ENCODE peak calls at places on chromosomes 7 and 10, in nine cellular contexts. T, D, F, P, V, Y, K, W and Z are unnamed samples. For H3K4me1, the result is how much of the 10 kb centered on the place peaks cover.

GRCh38 chr10:30502266-30503058 is 68.5 kb downstream of the MAP3K8 start:
- DNase-seq in T (peak), D (no peak), F (peak), P (no peak), V (no peak), Y (no peak), K (no peak), W (peak), Z (no peak)

GRCh38 chr7:24700446-24701044 is 56.7 kb downstream of the GSDME start:
- DNase-seq in T (peak), D (no peak), F (no peak), P (no peak), V (no peak), Y (no peak), K (no peak), W (no peak), Z (no peak)

GRCh38 chr7:90507692-90508091 is 38.3 kb downstream of the PTTG1IP2 start:
- DNase-seq in T (no peak), D (no peak), F (no peak), P (no peak), V (no peak), Y (no peak), K (no peak), W (no peak), Z (no peak)

GRCh38 chr7:50266893-50267386 is 37.6 kb upstream of the IKZF1 start:
- DNase-seq in T (no peak), D (peak), F (peak), P (no peak), V (peak), Y (no peak), K (no peak), W (peak), Z (no peak)

GRCh38 chr10:44936314-44936975 is 23.2 kb upstream of the RASSF4 start:
- DNase-seq in T (no peak), D (no peak), F (no peak), P (no peak), V (no peak), Y (no peak), K (no peak), W (no peak), Z (no peak)

GRCh38 chr10:67978749-67979148 is 94.3 kb downstream of the SIRT1 start:
- DNase-seq in T (no peak), D (no peak), F (no peak), P (no peak), V (no peak), Y (no peak), K (no peak), W (no peak), Z (no peak)

GRCh38 chr7:137882261-137882668 is 35.5 kb upstream of the DGKI start:
- DNase-seq in T (peak), D (peak), F (no peak), P (no peak), V (no peak), Y (no peak), K (no peak), W (peak), Z (peak)

GRCh38 chr7:127935847-127936376 is 95.3 kb downstream of the LRRC4 start:
- DNase-seq in T (no peak), D (no peak), F (no peak), P (no peak), V (no peak), Y (no peak), K (peak), W (no peak), Z (no peak)

GRCh38 chr10:15262036-15262713 is 93.7 kb upstream of the NMT2 start:
- DNase-seq in T (peak), D (no peak), F (no peak), P (no peak), V (peak), Y (no peak), K (no peak), W (peak), Z (no peak)

GRCh38 chr10:48493083-48493871 is 111.6 kb downstream of the ARHGAP22 start:
- DNase-seq in T (no peak), D (no peak), F (no peak), P (no peak), V (peak), Y (no peak), K (no peak), W (no peak), Z (no peak)

GRCh38 chr7:158024881-158025280 is 562.7 kb downstream of the PTPRN2 start:
- DNase-seq in T (no peak), D (no peak), F (no peak), P (peak), V (no peak), Y (no peak), K (no peak), W (no peak), Z (no peak)

GRCh38 chr10:131831561-131831960 is 69.2 kb upstream of the PPP2R2D start:
- DNase-seq in T (no peak), D (no peak), F (no peak), P (no peak), V (no peak), Y (no peak), K (peak), W (no peak), Z (no peak)

GRCh38 chr10:119377905-119378736 is 164.4 kb downstream of the RGS10 start:
- DNase-seq in T (no peak), D (no peak), F (no peak), P (no peak), V (no peak), Y (no peak), K (peak), W (no peak), Z (no peak)

GRCh38 chr7:14936530-14936929 is 34.0 kb upstream of the DGKB start:
- DNase-seq in T (peak), D (no peak), F (no peak), P (peak), V (peak), Y (peak), K (peak), W (no peak), Z (no peak)

GRCh38 chr10:113151178-113151577 is 201.1 kb downstream of the TCF7L2 start:
- DNase-seq in T (no peak), D (no peak), F (no peak), P (no peak), V (no peak), Y (no peak), K (no peak), W (no peak), Z (no peak)

GRCh38 chr7:149261321-149261828 is 621 bp upstream of the ZNF783 start:
- DNase-seq in T (peak), D (no peak), F (no peak), P (no peak), V (no peak), Y (no peak), K (no peak), W (no peak), Z (peak)

GRCh38 chr10:121165276-121165675 is 314.1 kb downstream of the WDR11 start:
- DNase-seq in T (no peak), D (no peak), F (no peak), P (no peak), V (no peak), Y (no peak), K (no peak), W (no peak), Z (no peak)

GRCh38 chr7:27351137-27351536 is 108.5 kb downstream of the EVX1 start:
- DNase-seq in T (no peak), D (no peak), F (no peak), P (no peak), V (no peak), Y (no peak), K (no peak), W (no peak), Z (no peak)

GRCh38 chr7:145543245-145543644 is 573.4 kb upstream of the CNTNAP2 start:
- DNase-seq in T (no peak), D (no peak), F (no peak), P (no peak), V (no peak), Y (no peak), K (no peak), W (no peak), Z (no peak)

GRCh38 chr7:40147371-40148246 is 12.8 kb downstream of the SUGCT start:
- DNase-seq in T (no peak), D (no peak), F (no peak), P (peak), V (no peak), Y (no peak), K (no peak), W (no peak), Z (no peak)

GRCh38 chr10:70090951-70091350 is 38.3 kb downstream of the MACROH2A2 start:
- DNase-seq in T (no peak), D (no peak), F (no peak), P (no peak), V (no peak), Y (no peak), K (no peak), W (no peak), Z (no peak)

GRCh38 chr7:105662998-105663397 is 81.7 kb upstream of the EFCAB10 start:
- DNase-seq in T (no peak), D (no peak), F (no peak), P (peak), V (no peak), Y (no peak), K (no peak), W (no peak), Z (no peak)

GRCh38 chr7:19617921-19618320 is 90.9 kb downstream of the POLR1F start:
- DNase-seq in T (no peak), D (no peak), F (no peak), P (no peak), V (no peak), Y (no peak), K (no peak), W (no peak), Z (no peak)

GRCh38 chr7:23009303-23009702 is 4.6 kb downstream of the HYCC1 start:
- DNase-seq in T (no peak), D (no peak), F (no peak), P (no peak), V (no peak), Y (no peak), K (no peak), W (no peak), Z (no peak)

GRCh38 chr10:97367126-97367649 is 32.7 kb upstream of the FRAT2 start:
- DNase-seq in T (no peak), D (no peak), F (no peak), P (no peak), V (no peak), Y (no peak), K (no peak), W (no peak), Z (no peak)

GRCh38 chr10:31083765-31084184 is 52.1 kb upstream of the ZNF438 start:
- DNase-seq in T (peak), D (peak), F (peak), P (peak), V (peak), Y (no peak), K (peak), W (peak), Z (peak)

GRCh38 chr10:112842832-112843360 is 107.2 kb upstream of the TCF7L2 start:
- DNase-seq in T (peak), D (peak), F (no peak), P (no peak), V (peak), Y (no peak), K (peak), W (peak), Z (no peak)

GRCh38 chr10:4174197-4174596 is 389.2 kb upstream of the KLF6 start:
- DNase-seq in T (no peak), D (no peak), F (peak), P (peak), V (no peak), Y (no peak), K (no peak), W (peak), Z (no peak)

GRCh38 chr7:7962851-7963250 is 5.7 kb upstream of the GLCCI1 start:
- DNase-seq in T (peak), D (no peak), F (no peak), P (no peak), V (no peak), Y (no peak), K (no peak), W (no peak), Z (no peak)

GRCh38 chr10:58859541-58859940 is 316.9 kb upstream of the PHYHIPL start:
- DNase-seq in T (peak), D (no peak), F (no peak), P (no peak), V (no peak), Y (no peak), K (no peak), W (no peak), Z (no peak)

GRCh38 chr7:17523813-17524741 is 225.6 kb downstream of the AHR start:
- DNase-seq in T (peak), D (no peak), F (peak), P (no peak), V (peak), Y (peak), K (no peak), W (no peak), Z (no peak)

GRCh38 chr10:17387861-17388503 is 66.4 kb downstream of the ST8SIA6 start:
- DNase-seq in T (no peak), D (no peak), F (no peak), P (peak), V (peak), Y (peak), K (no peak), W (no peak), Z (no peak)

DNA sequence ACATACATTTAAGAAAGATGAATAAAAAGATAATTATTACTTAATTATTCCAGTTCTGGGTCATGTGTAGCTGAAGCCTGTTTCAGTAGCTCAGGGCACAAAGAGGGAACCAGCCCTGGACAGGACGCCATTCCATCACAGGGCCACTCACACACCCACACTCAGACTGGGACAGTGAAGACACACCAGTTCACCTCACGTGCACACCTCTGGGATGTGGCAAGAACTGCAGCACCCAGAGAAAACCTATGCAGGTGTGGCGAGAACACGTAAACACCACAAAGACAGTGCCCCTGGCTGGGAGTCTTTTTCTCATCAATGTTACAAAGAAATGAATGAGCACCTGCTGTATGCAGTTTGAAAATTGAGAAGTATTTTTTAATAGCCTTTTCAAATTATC is 1.6 kb upstream of the IDI1 start:
- DNase-seq in T (no peak), D (no peak), F (peak), P (peak), V (peak), Y (no peak), K (no peak), W (peak), Z (peak)
- H3K4me1 ChIP-seq in T (under half), D (under half), F (half or more), P (under half), V (under half), Y (under half), K (under half), W (under half), Z (half or more)

DNA sequence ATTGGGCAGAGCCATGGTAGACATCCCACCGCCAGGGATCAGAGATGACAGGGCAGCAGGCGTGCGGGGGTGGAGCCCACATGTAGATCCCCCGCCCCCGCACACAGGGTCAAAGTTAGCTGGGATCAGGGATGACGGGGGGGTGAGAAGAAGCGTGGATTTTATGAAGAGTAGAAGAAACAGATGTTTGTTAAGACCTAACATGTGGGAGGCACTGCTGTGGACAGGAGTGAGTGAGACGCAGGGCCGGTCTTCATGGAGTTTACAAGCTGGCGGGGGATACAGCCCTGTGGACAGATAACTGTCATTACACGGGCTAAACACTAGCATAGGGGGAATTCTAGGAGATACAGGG is 154.0 kb upstream of the KLF14 start:
- DNase-seq in T (no peak), D (no peak), F (no peak), P (no peak), V (no peak), Y (no peak), K (no peak), W (no peak), Z (no peak)
- H3K4me1 ChIP-seq in T (under half), D (under half), F (under half), P (under half), V (under half), Y (under half), K (under half), W (under half), Z (under half)

GRCh38 chr7:141701489-141702046 is 398 bp downstream of the DENND11 start:
- DNase-seq in T (no peak), D (peak), F (peak), P (peak), V (peak), Y (peak), K (peak), W (peak), Z (peak)

GRCh38 chr7:141700848-141701371 is 1.1 kb downstream of the DENND11 start:
- DNase-seq in T (no peak), D (no peak), F (no peak), P (peak), V (peak), Y (no peak), K (no peak), W (no peak), Z (peak)

GRCh38 chr7:141699860-141700259 is 2.1 kb downstream of the DENND11 start:
- DNase-seq in T (no peak), D (no peak), F (no peak), P (no peak), V (no peak), Y (no peak), K (no peak), W (no peak), Z (no peak)

GRCh38 chr7:141702047-141702567 is at the start of gene DENND11:
- DNase-seq in T (peak), D (no peak), F (peak), P (peak), V (peak), Y (peak), K (peak), W (peak), Z (peak)

DNA sequence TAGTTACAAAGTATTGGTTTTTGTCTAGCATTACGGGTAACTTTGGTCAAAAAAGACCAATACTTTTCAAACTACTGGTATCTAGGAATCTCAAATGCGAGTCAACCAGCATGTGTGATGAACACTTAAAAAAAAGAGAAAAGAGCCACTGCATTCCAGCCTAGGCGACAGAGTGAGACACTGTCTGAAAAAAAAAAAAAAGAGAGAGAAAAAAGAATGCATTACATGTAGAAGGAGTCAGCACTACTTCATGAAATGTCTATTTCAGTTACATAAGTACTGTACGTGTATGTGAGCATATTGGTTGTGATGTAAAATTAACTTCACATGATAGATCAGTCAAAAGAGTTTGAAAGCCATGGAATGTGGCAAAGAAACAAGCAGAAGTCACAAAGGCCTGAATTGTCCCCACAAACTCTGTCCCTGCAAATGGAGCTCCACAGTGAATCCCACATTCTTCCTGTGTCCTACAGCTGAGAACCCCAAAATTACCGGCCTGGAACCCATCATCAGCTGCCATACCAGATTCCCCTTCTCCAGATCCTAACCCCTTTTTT is 1.6 kb downstream of the DENND11 start:
- DNase-seq in T (no peak), D (no peak), F (no peak), P (no peak), V (no peak), Y (no peak), K (no peak), W (no peak), Z (no peak)
- H3K4me1 ChIP-seq in T (under half), D (under half), F (under half), P (under half), V (under half), Y (under half), K (under half), W (under half), Z (under half)

GRCh38 chr10:60376953-60377352 is 12.7 kb downstream of the ANK3 start:
- DNase-seq in T (no peak), D (no peak), F (no peak), P (no peak), V (no peak), Y (no peak), K (no peak), W (no peak), Z (no peak)

GRCh38 chr10:60372436-60372835 is 17.2 kb downstream of the ANK3 start:
- DNase-seq in T (no peak), D (no peak), F (no peak), P (no peak), V (no peak), Y (no peak), K (no peak), W (no peak), Z (no peak)

GRCh38 chr10:60376221-60376620 is 13.5 kb downstream of the ANK3 start:
- DNase-seq in T (no peak), D (no peak), F (no peak), P (no peak), V (no peak), Y (no peak), K (no peak), W (no peak), Z (no peak)

GRCh38 chr10:60377955-60378354 is 11.7 kb downstream of the ANK3 start:
- DNase-seq in T (peak), D (no peak), F (no peak), P (no peak), V (no peak), Y (no peak), K (no peak), W (no peak), Z (no peak)

DNA sequence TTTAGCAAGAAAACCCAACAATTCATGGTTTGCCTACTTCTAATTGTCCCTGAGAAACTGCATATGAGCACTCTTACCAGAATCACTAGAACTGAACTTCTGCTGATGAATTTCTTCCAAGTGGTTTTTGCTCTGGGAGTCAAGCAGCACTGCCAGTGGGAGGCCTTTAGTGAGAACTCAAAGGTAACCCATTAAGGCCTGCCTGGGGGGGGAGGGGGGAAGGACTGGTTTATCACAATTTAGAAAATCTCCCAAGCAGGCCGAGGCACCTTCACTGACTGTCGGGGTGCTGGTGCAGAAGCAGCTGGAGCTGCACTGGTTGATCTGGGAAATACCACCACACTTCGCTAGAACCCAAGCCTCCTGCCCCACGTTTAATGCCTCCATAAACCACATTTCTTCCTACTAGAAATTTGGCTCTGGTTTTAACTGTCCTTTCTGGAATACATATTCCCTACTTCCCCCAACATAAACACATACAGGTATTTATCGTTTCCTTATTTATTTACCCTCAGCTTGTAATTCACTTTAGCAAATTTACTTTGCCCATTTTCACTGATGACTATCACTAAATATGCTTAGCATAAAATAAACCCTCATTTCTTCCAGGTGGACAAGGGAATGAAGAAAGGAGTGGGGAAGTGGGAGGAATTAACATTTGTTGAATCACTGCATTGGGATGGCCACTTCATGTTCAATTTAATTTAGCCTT is 14.2 kb downstream of the ANK3 start:
- DNase-seq in T (no peak), D (no peak), F (no peak), P (peak), V (no peak), Y (no peak), K (no peak), W (no peak), Z (no peak)
- H3K4me1 ChIP-seq in T (under half), D (under half), F (under half), P (under half), V (under half), Y (under half), K (under half), W (under half), Z (under half)

GRCh38 chr10:110076559-110077318 is 69.0 kb downstream of the ADD3 start:
- DNase-seq in T (peak), D (peak), F (peak), P (no peak), V (peak), Y (no peak), K (no peak), W (peak), Z (peak)
- H3K4me1 ChIP-seq in T (under half), D (under half), F (half or more), P (under half), V (under half), Y (half or more), K (under half), W (under half), Z (half or more)